ENCODE peak calls at places on chromosomes 2 and 18, in seven cellular contexts. W is lung; I is foreskin keratinocyte; Q is Karpas-422; Y is tibial nerve; K is CD8-positive, alpha-beta T cell; M is mammary epithelial cell. G is an unnamed sample.
A peak's percentile ranks its signal among the peaks of the same experiment; 100 is the strongest.

GRCh38 chr2:72973566-72974435 is 56.5 kb downstream of the EMX1 start:
- DNase-seq in W (no peak), I (peak; percentile 32), Q (peak; percentile 91), Y (no peak), K (no peak), M (peak; percentile 32), G (no peak)

GRCh38 chr2:161077367-161078210 is 82.6 kb upstream of the TANK start:
- DNase-seq in W (no peak), I (peak; percentile 38), Q (no peak), Y (no peak), K (peak; percentile 53), M (peak; percentile 39), G (no peak)

GRCh38 chr2:25388491-25388890 is 46.8 kb upstream of the DNMT3A start:
- DNase-seq in W (no peak), I (peak; percentile 29), Q (no peak), Y (no peak), K (no peak), M (no peak), G (no peak)

GRCh38 chr2:229297284-229297683 is 26.2 kb upstream of the PID1 start:
- DNase-seq in W (peak; percentile 36), I (no peak), Q (no peak), Y (no peak), K (no peak), M (peak; percentile 45), G (no peak)

GRCh38 chr2:194745532-194746146 is 911.4 kb upstream of the SLC39A10 start:
- DNase-seq in W (no peak), I (no peak), Q (no peak), Y (no peak), K (no peak), M (no peak), G (no peak)

GRCh38 chr2:16713011-16713423 is 47.4 kb upstream of the CYRIA start:
- DNase-seq in W (no peak), I (no peak), Q (peak; percentile 73), Y (no peak), K (no peak), M (no peak), G (no peak)

GRCh38 chr2:173657996-173658717 is 303.5 kb downstream of the CDCA7 start:
- DNase-seq in W (no peak), I (peak; percentile 92), Q (no peak), Y (no peak), K (no peak), M (peak; percentile 90), G (no peak)

GRCh38 chr2:219614076-219614860 is 13.2 kb upstream of the SLC4A3 start:
- DNase-seq in W (no peak), I (no peak), Q (no peak), Y (no peak), K (no peak), M (no peak), G (no peak)

GRCh38 chr18:35695384-35695783 is 113.8 kb downstream of the GALNT1 start:
- DNase-seq in W (no peak), I (no peak), Q (no peak), Y (no peak), K (no peak), M (no peak), G (no peak)

DNA sequence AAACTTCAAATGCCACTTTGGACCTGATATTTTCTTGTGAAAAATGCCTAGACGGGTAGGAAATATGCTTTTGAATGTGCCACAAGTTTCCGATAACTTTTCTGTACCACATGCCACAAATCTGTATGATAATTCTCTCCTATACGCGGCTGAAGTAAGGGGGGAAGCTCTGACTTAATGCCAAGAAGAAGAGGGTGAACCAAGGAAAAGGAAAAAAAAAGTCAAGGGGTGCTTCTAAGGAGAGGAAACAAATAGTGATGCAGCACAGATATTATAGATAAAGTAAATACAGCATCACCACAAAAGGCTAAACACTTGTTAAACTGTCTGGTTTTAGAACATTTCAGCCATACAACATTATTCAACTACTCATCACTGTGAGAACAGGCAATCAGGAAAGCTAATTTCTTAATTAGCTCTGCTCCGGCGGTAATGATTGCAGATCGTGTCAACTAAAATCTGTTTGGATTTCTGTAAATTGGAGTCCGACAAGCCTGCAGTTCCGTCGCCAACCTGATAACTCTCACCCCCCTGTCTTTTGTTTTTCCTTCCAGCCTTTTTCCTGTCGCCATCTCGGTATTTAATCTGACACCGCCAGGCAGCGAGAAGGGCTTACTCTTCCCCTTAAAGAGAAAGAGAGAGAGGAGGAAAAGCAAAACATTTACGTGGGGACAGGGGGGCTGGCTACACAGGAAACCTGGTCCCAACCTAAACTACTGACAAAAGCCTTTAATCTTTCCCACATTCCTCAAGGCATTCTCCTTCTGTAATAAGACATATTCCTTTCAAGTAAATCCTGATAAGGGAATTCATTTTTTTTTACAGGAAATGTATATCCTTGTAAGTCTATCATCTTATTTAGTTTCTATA is 67.5 kb downstream of the ZEB2 start:
- DNase-seq in W (no peak), I (no peak), Q (no peak), Y (no peak), K (no peak), M (no peak), G (no peak)
- H3K27ac ChIP-seq in W (peak overlapping the region; percentile 29), I (no peak overlapping the region), Q (no peak overlapping the region), Y (peak overlapping the region; percentile 71), K (no peak overlapping the region), M (no peak overlapping the region), G (peak overlapping the region; percentile 92)

GRCh38 chr2:155695505-155695904 is 637.0 kb downstream of the NR4A2 start:
- DNase-seq in W (no peak), I (no peak), Q (no peak), Y (no peak), K (no peak), M (no peak), G (no peak)
- H3K27ac ChIP-seq in W (no peak overlapping the region), I (no peak overlapping the region), Q (no peak overlapping the region), Y (no peak overlapping the region), K (no peak overlapping the region), M (no peak overlapping the region), G (no peak overlapping the region)

GRCh38 chr18:79502785-79503184 is 107.1 kb downstream of the NFATC1 start:
- DNase-seq in W (no peak), I (no peak), Q (no peak), Y (no peak), K (no peak), M (no peak), G (no peak)

GRCh38 chr18:79501006-79501405 is 105.3 kb downstream of the NFATC1 start:
- DNase-seq in W (no peak), I (no peak), Q (no peak), Y (no peak), K (no peak), M (no peak), G (no peak)

GRCh38 chr18:79503406-79503805 is 107.7 kb downstream of the NFATC1 start:
- DNase-seq in W (no peak), I (no peak), Q (no peak), Y (no peak), K (no peak), M (no peak), G (no peak)

GRCh38 chr18:79506191-79507075 is 110.7 kb downstream of the NFATC1 start:
- DNase-seq in W (no peak), I (no peak), Q (no peak), Y (peak; percentile 47), K (no peak), M (no peak), G (no peak)

GRCh38 chr18:79503891-79504475 is 108.3 kb downstream of the NFATC1 start:
- DNase-seq in W (no peak), I (no peak), Q (no peak), Y (no peak), K (no peak), M (no peak), G (no peak)
- H3K27ac ChIP-seq in W (no peak overlapping the region), I (no peak overlapping the region), Q (no peak overlapping the region), Y (no peak overlapping the region), K (no peak overlapping the region), M (no peak overlapping the region), G (no peak overlapping the region)

GRCh38 chr18:77053616-77054287 is 78.8 kb downstream of the MBP start:
- DNase-seq in W (no peak), I (no peak), Q (peak; percentile 67), Y (no peak), K (no peak), M (no peak), G (no peak)
- H3K27ac ChIP-seq in W (no peak overlapping the region), I (no peak overlapping the region), Q (peak overlapping the region; percentile 97), Y (peak overlapping the region; percentile 86), K (peak overlapping the region; percentile 80), M (no peak overlapping the region), G (peak overlapping the region; percentile 98)